ENCODE peak calls at places on chromosomes 12 and 14, in five cellular contexts. T is CD8-positive, alpha-beta memory T cell; S is cardiac muscle cell; P is effector memory CD4-positive, alpha-beta T cell; G is GM23248. W is an unnamed sample. For H3K27me3, the result is how much of the 10 kb centered on the place peaks cover.

GRCh38 chr12:110901401-110901800 is 19.0 kb downstream of the MYL2 start:
- DNase-seq in T (no peak), S (no peak), P (no peak), G (no peak), W (no peak)

GRCh38 chr14:20498622-20499021 is 6.7 kb upstream of the RNASE10 start:
- DNase-seq in T (no peak), S (no peak), P (no peak), G (no peak), W (no peak)

GRCh38 chr12:129550353-129550752 is 353.5 kb downstream of the TMEM132D start:
- DNase-seq in T (no peak), S (no peak), P (no peak), G (no peak), W (peak)

GRCh38 chr12:111224196-111225066 is 144.5 kb downstream of the PHETA1 start:
- DNase-seq in T (no peak), S (no peak), P (no peak), G (no peak), W (no peak)

GRCh38 chr14:102917469-102918211 is 4.8 kb upstream of the AMN start:
- DNase-seq in T (peak), S (peak), P (peak), G (peak), W (peak)

GRCh38 chr12:39102474-39103209 is 197.3 kb upstream of the CPNE8 start:
- DNase-seq in T (no peak), S (no peak), P (no peak), G (peak), W (no peak)

GRCh38 chr14:22448905-22449611 is 140.0 kb downstream of the DAD1 start:
- DNase-seq in T (no peak), S (no peak), P (no peak), G (peak), W (no peak)

GRCh38 chr14:99270491-99271287 is 1.3 kb downstream of the BCL11B start:
- DNase-seq in T (peak), S (peak), P (no peak), G (peak), W (peak)

GRCh38 chr12:6192604-6193380 is 7.4 kb upstream of the CD9 start:
- DNase-seq in T (no peak), S (no peak), P (no peak), G (no peak), W (no peak)

GRCh38 chr12:26810330-26810729 is 22.7 kb downstream of the ITPR2 start:
- DNase-seq in T (no peak), S (peak), P (no peak), G (peak), W (peak)

GRCh38 chr12:27756670-27757069 is 23.4 kb upstream of the KLHL42 start:
- DNase-seq in T (no peak), S (no peak), P (no peak), G (no peak), W (no peak)

GRCh38 chr12:27769142-27769672 is 10.8 kb upstream of the KLHL42 start:
- DNase-seq in T (no peak), S (no peak), P (no peak), G (no peak), W (no peak)

GRCh38 chr12:104454997-104455396 is 1.8 kb upstream of the CHST11 start:
- DNase-seq in T (no peak), S (no peak), P (no peak), G (peak), W (no peak)

GRCh38 chr14:99909500-99910064 is 116.4 kb downstream of the EML1 start:
- DNase-seq in T (no peak), S (no peak), P (no peak), G (peak), W (no peak)

GRCh38 chr14:51828017-51828797 is 32.2 kb upstream of the GNG2 start:
- DNase-seq in T (peak), S (no peak), P (peak), G (peak), W (peak)

GRCh38 chr12:84507914-84508313 is 404.7 kb downstream of the SLC6A15 start:
- DNase-seq in T (no peak), S (no peak), P (no peak), G (peak), W (no peak)

GRCh38 chr12:11460343-11461023 is 65.1 kb upstream of the PRB2 start:
- DNase-seq in T (no peak), S (no peak), P (no peak), G (no peak), W (peak)

GRCh38 chr12:131530427-131530826 is 180.5 kb upstream of the SFSWAP start:
- DNase-seq in T (no peak), S (no peak), P (no peak), G (no peak), W (no peak)

GRCh38 chr12:106082216-106083175 is 56.3 kb downstream of the NUAK1 start:
- DNase-seq in T (no peak), S (no peak), P (no peak), G (peak), W (no peak)

GRCh38 chr12:65742481-65742971 is 81.8 kb upstream of the HMGA2 start:
- DNase-seq in T (no peak), S (no peak), P (no peak), G (peak), W (peak)

GRCh38 chr14:55306938-55307589 is 35.8 kb downstream of the FBXO34 start:
- DNase-seq in T (no peak), S (no peak), P (no peak), G (no peak), W (peak)

GRCh38 chr14:34872822-34873590 is 2.2 kb downstream of the BAZ1A start:
- DNase-seq in T (peak), S (peak), P (no peak), G (peak), W (peak)

GRCh38 chr14:59870277-59871165 is at the start of gene RTN1:
- DNase-seq in T (no peak), S (peak), P (no peak), G (peak), W (peak)

GRCh38 chr12:123614531-123614930 is 12.6 kb downstream of the DDX55 start:
- DNase-seq in T (no peak), S (no peak), P (no peak), G (peak), W (no peak)

GRCh38 chr12:21301-22189 is 45.0 kb upstream of the IQSEC3 start:
- DNase-seq in T (no peak), S (no peak), P (no peak), G (no peak), W (no peak)

GRCh38 chr14:84482256-84483071 is 1047.5 kb upstream of the FLRT2 start:
- DNase-seq in T (no peak), S (no peak), P (no peak), G (peak), W (peak)

GRCh38 chr14:70706177-70706576 is 64.5 kb downstream of the TTC9 start:
- DNase-seq in T (no peak), S (peak), P (no peak), G (no peak), W (no peak)

GRCh38 chr14:76133103-76133502 is 18.6 kb upstream of the GPATCH2L start:
- DNase-seq in T (no peak), S (peak), P (no peak), G (peak), W (peak)

GRCh38 chr14:76138758-76139723 is 12.7 kb upstream of the GPATCH2L start:
- DNase-seq in T (no peak), S (peak), P (no peak), G (peak), W (peak)

GRCh38 chr14:76138119-76138757 is 13.5 kb upstream of the GPATCH2L start:
- DNase-seq in T (no peak), S (no peak), P (no peak), G (no peak), W (peak)

GRCh38 chr14:76136476-76137160 is 15.1 kb upstream of the GPATCH2L start:
- DNase-seq in T (no peak), S (no peak), P (no peak), G (no peak), W (no peak)

GRCh38 chr14:76135722-76136121 is 16.0 kb upstream of the GPATCH2L start:
- DNase-seq in T (no peak), S (no peak), P (no peak), G (no peak), W (peak)
- H3K27me3 ChIP-seq in T (under half), S (under half), P (under half), G (half or more), W (half or more)

GRCh38 chr12:113052326-113052725 is 4.2 kb upstream of the DTX1 start:
- DNase-seq in T (no peak), S (no peak), P (no peak), G (no peak), W (no peak)
- H3K27me3 ChIP-seq in T (under half), S (under half), P (under half), G (under half), W (half or more)

DNA sequence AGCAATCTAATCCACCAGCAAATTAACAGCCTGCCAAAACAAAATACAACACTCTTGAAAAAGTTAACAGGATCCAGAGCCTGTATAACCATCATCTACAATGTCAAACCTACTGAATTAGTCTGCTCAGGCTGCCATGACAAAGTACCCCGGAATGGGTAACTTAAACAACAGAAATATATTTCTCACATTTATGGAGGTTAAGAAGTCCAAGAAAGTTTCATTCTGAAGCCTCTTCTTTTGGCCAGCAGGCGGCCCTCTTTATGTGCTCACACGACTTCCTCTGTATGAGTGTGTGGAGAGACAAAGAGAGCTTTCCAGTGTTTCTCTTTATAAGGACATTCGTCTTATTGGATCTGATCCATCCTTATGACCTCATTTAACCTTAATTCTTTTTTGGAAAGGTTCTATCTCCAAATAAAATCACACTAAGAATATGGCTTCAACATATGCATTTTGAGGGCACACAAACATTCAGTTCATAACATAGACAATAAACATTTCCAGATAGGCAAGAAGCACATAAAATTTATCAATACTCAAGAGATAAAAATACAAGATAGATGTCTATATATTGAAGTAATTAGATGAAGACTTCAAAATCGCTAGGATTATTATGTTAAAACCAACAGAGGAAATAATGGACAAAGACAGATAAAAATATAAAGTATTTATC is 5.9 kb upstream of the RERG start:
- DNase-seq in T (no peak), S (peak), P (no peak), G (peak), W (peak)
- H3K27me3 ChIP-seq in T (under half), S (under half), P (under half), G (half or more), W (under half)

GRCh38 chr12:109725321-109726105 is 11.9 kb downstream of the FAM222A start:
- DNase-seq in T (no peak), S (no peak), P (no peak), G (no peak), W (peak)

GRCh38 chr12:109722753-109723109 is 9.1 kb downstream of the FAM222A start:
- DNase-seq in T (no peak), S (no peak), P (no peak), G (no peak), W (no peak)

GRCh38 chr12:109726106-109726497 is 12.5 kb downstream of the FAM222A start:
- DNase-seq in T (no peak), S (no peak), P (no peak), G (no peak), W (no peak)

GRCh38 chr12:109723311-109723791 is 9.7 kb downstream of the FAM222A start:
- DNase-seq in T (no peak), S (no peak), P (no peak), G (no peak), W (no peak)

GRCh38 chr12:109724321-109724892 is 10.8 kb downstream of the FAM222A start:
- DNase-seq in T (no peak), S (no peak), P (no peak), G (no peak), W (no peak)
- H3K27me3 ChIP-seq in T (under half), S (under half), P (under half), G (under half), W (under half)

GRCh38 chr14:53888535-53889386 is 67.9 kb downstream of the BMP4 start:
- DNase-seq in T (no peak), S (no peak), P (no peak), G (no peak), W (no peak)
- H3K27me3 ChIP-seq in T (under half), S (under half), P (under half), G (under half), W (under half)

DNA sequence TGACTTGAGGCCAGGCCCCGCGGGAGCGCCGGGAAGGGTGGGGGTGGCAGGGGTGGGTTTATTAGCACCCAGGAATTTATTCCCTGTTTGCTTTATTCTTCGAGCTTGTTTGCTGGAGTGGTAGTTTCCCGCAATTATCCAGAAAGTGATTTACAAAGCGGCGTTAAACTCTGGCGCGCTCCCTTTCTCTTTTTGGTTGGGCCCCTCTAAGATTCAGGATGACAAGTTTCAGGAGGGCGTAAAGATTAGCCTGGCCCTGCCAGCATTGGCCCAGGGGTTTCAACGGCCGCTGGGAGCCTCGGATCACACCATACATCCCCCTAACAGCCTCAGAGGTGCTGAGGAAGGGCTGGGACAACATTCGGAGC is 444 bp upstream of the NKX2-8 start:
- DNase-seq in T (no peak), S (no peak), P (no peak), G (peak), W (peak)
- H3K27me3 ChIP-seq in T (under half), S (half or more), P (under half), G (half or more), W (half or more)

W was measured in neural progenitor cell.